ENCODE peak calls at places on chromosome 21, in eight cellular contexts. One of them, this sample, is unnamed.

GRCh38 chr21:27045281-27045985 is 78.5 kb upstream of the ADAMTS5 start:
- DNase-seq in neural progenitor cell: no peak
- DNase-seq in endothelial cell: no peak
- DNase-seq in GM20000: no peak
- DNase-seq in nephron progenitor cell: no peak
- DNase-seq in H9: no peak
- DNase-seq in IMR-90: no peak
- DNase-seq in breast epithelium: no peak
- DNase-seq in this sample: no peak

GRCh38 chr21:39022901-39023693 is 160.2 kb downstream of the PSMG1 start:
- DNase-seq in neural progenitor cell: no peak
- DNase-seq in endothelial cell: no peak
- DNase-seq in GM20000: no peak
- DNase-seq in nephron progenitor cell: peak
- DNase-seq in H9: no peak
- DNase-seq in IMR-90: peak
- DNase-seq in breast epithelium: no peak
- DNase-seq in this sample: no peak

GRCh38 chr21:15370576-15370975 is 305.8 kb upstream of the NRIP1 start:
- DNase-seq in neural progenitor cell: no peak
- DNase-seq in endothelial cell: no peak
- DNase-seq in GM20000: no peak
- DNase-seq in nephron progenitor cell: no peak
- DNase-seq in H9: no peak
- DNase-seq in IMR-90: no peak
- DNase-seq in breast epithelium: no peak
- DNase-seq in this sample: no peak

GRCh38 chr21:34282223-34282622 is 81.6 kb upstream of the KCNE2 start:
- DNase-seq in neural progenitor cell: no peak
- DNase-seq in endothelial cell: no peak
- DNase-seq in GM20000: no peak
- DNase-seq in nephron progenitor cell: no peak
- DNase-seq in H9: no peak
- DNase-seq in IMR-90: peak
- DNase-seq in breast epithelium: no peak
- DNase-seq in this sample: peak

GRCh38 chr21:35578831-35579470 is 481.4 kb downstream of the SETD4 start:
- DNase-seq in neural progenitor cell: no peak
- DNase-seq in endothelial cell: no peak
- DNase-seq in GM20000: no peak
- DNase-seq in nephron progenitor cell: no peak
- DNase-seq in H9: no peak
- DNase-seq in IMR-90: peak
- DNase-seq in breast epithelium: no peak
- DNase-seq in this sample: peak

GRCh38 chr21:38392722-38393121 is 105.6 kb downstream of the ERG start:
- DNase-seq in neural progenitor cell: no peak
- DNase-seq in endothelial cell: no peak
- DNase-seq in GM20000: no peak
- DNase-seq in nephron progenitor cell: no peak
- DNase-seq in H9: no peak
- DNase-seq in IMR-90: no peak
- DNase-seq in breast epithelium: no peak
- DNase-seq in this sample: no peak

GRCh38 chr21:36411301-36411700 is 26.1 kb downstream of the CHAF1B start:
- DNase-seq in neural progenitor cell: no peak
- DNase-seq in endothelial cell: no peak
- DNase-seq in GM20000: no peak
- DNase-seq in nephron progenitor cell: no peak
- DNase-seq in H9: no peak
- DNase-seq in IMR-90: no peak
- DNase-seq in breast epithelium: no peak
- DNase-seq in this sample: no peak

GRCh38 chr21:39080366-39080765 is 102.9 kb downstream of the PSMG1 start:
- DNase-seq in neural progenitor cell: no peak
- DNase-seq in endothelial cell: no peak
- DNase-seq in GM20000: no peak
- DNase-seq in nephron progenitor cell: no peak
- DNase-seq in H9: no peak
- DNase-seq in IMR-90: no peak
- DNase-seq in breast epithelium: no peak
- DNase-seq in this sample: no peak

GRCh38 chr21:21434944-21435343 is 436.7 kb downstream of the NCAM2 start:
- DNase-seq in neural progenitor cell: no peak
- DNase-seq in endothelial cell: no peak
- DNase-seq in GM20000: no peak
- DNase-seq in nephron progenitor cell: no peak
- DNase-seq in H9: no peak
- DNase-seq in IMR-90: no peak
- DNase-seq in breast epithelium: no peak
- DNase-seq in this sample: no peak
- TF ChIP-seq CTCF in neural progenitor cell: no peak
- TF ChIP-seq CTCF in endothelial cell: no peak
- TF ChIP-seq CTCF in GM20000: no peak
- TF ChIP-seq CTCF in nephron progenitor cell: no peak
- TF ChIP-seq CTCF in H9: no peak
- TF ChIP-seq CTCF in IMR-90: no peak
- TF ChIP-seq CTCF in breast epithelium: no peak
- TF ChIP-seq CTCF in this sample: no peak

GRCh38 chr21:21952566-21952965 is 954.4 kb downstream of the NCAM2 start:
- DNase-seq in neural progenitor cell: no peak
- DNase-seq in endothelial cell: no peak
- DNase-seq in GM20000: no peak
- DNase-seq in nephron progenitor cell: no peak
- DNase-seq in H9: no peak
- DNase-seq in IMR-90: no peak
- DNase-seq in breast epithelium: no peak
- DNase-seq in this sample: no peak
- TF ChIP-seq CTCF in neural progenitor cell: no peak
- TF ChIP-seq CTCF in endothelial cell: no peak
- TF ChIP-seq CTCF in GM20000: no peak
- TF ChIP-seq CTCF in nephron progenitor cell: no peak
- TF ChIP-seq CTCF in H9: no peak
- TF ChIP-seq CTCF in IMR-90: no peak
- TF ChIP-seq CTCF in breast epithelium: no peak
- TF ChIP-seq CTCF in this sample: no peak

DNA sequence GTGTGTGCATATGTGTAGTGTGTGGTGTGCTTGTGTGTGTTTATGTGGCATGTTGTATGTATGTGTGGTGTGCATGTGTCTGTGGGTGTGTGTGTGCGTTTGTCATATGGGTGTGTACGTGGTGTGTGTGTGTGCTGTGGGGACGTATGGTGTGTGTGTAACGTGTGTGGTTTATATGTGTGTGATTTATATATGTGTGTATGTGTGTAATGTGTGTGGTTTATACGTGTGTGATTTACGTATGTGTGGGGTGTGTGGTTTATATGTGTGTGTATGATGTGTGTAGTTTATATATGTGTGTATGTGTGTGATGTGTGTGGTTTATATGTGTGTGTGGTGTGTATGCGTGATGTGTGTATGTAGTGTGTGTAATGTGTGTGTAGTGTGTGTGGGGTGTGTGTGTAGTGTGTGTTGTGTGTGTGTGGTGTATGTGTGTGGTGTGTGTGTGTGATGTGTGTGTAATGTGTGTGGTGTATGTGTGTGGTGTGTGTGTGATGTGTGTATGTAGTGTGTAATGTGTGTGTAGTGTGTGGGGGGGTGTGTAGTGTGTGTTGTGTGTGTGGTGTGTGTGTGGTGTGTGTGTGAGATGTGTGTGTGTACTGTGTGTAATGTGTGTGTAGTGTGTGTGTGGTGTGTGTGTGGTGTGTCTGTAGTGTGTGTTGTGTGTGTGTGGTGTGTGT is 32.3 kb upstream of the ADARB1 start:
- DNase-seq in neural progenitor cell: no peak
- DNase-seq in endothelial cell: no peak
- DNase-seq in GM20000: no peak
- DNase-seq in nephron progenitor cell: no peak
- DNase-seq in H9: no peak
- DNase-seq in IMR-90: no peak
- DNase-seq in breast epithelium: no peak
- DNase-seq in this sample: no peak
- TF ChIP-seq CTCF in neural progenitor cell: no peak
- TF ChIP-seq CTCF in endothelial cell: no peak
- TF ChIP-seq CTCF in GM20000: no peak
- TF ChIP-seq CTCF in nephron progenitor cell: no peak
- TF ChIP-seq CTCF in H9: no peak
- TF ChIP-seq CTCF in IMR-90: no peak
- TF ChIP-seq CTCF in breast epithelium: no peak
- TF ChIP-seq CTCF in this sample: no peak

GRCh38 chr21:18153063-18153462 is 91.6 kb upstream of the CHODL start:
- DNase-seq in neural progenitor cell: no peak
- DNase-seq in endothelial cell: no peak
- DNase-seq in GM20000: no peak
- DNase-seq in nephron progenitor cell: no peak
- DNase-seq in H9: no peak
- DNase-seq in IMR-90: no peak
- DNase-seq in breast epithelium: no peak
- DNase-seq in this sample: no peak

GRCh38 chr21:18151046-18151445 is 93.6 kb upstream of the CHODL start:
- DNase-seq in neural progenitor cell: no peak
- DNase-seq in endothelial cell: no peak
- DNase-seq in GM20000: no peak
- DNase-seq in nephron progenitor cell: no peak
- DNase-seq in H9: no peak
- DNase-seq in IMR-90: no peak
- DNase-seq in breast epithelium: no peak
- DNase-seq in this sample: no peak

DNA sequence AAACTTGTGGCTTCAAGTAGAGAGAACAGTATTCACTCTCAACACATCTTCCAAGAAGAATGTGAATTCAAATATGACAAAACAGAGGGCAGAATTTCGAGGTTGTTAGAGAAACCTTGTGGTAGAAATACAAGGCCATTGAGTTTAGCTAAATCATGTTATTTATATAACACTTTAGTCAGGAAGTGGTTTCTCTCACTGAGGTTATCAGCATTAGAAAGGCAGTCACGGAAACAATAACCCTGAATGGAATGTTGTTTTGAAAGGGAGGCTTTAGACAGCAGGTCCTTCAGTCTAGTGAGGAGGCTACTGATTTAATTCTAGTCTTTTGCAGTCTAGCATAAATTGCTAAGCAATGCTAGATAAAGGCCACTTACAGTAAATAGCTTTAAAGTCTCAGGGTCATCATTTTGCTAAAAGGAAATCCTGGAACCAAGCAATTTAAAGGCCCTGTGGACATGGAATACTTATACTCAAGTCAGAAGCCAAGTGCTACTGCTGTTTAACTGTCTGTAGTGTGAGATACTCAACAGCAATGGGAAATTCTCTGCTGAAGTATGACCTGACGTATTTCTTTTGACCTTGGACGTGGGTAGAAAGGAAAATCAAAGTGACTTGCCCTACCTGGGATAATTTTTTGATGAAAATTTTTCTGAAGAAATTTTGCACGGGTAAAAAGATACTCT is 89.0 kb upstream of the CHODL start:
- DNase-seq in neural progenitor cell: peak
- DNase-seq in endothelial cell: no peak
- DNase-seq in GM20000: no peak
- DNase-seq in nephron progenitor cell: no peak
- DNase-seq in H9: no peak
- DNase-seq in IMR-90: no peak
- DNase-seq in breast epithelium: no peak
- DNase-seq in this sample: no peak
- TF ChIP-seq CTCF in neural progenitor cell: no peak
- TF ChIP-seq CTCF in endothelial cell: no peak
- TF ChIP-seq CTCF in GM20000: no peak
- TF ChIP-seq CTCF in nephron progenitor cell: no peak
- TF ChIP-seq CTCF in H9: no peak
- TF ChIP-seq CTCF in IMR-90: no peak
- TF ChIP-seq CTCF in breast epithelium: no peak
- TF ChIP-seq CTCF in this sample: no peak

DNA sequence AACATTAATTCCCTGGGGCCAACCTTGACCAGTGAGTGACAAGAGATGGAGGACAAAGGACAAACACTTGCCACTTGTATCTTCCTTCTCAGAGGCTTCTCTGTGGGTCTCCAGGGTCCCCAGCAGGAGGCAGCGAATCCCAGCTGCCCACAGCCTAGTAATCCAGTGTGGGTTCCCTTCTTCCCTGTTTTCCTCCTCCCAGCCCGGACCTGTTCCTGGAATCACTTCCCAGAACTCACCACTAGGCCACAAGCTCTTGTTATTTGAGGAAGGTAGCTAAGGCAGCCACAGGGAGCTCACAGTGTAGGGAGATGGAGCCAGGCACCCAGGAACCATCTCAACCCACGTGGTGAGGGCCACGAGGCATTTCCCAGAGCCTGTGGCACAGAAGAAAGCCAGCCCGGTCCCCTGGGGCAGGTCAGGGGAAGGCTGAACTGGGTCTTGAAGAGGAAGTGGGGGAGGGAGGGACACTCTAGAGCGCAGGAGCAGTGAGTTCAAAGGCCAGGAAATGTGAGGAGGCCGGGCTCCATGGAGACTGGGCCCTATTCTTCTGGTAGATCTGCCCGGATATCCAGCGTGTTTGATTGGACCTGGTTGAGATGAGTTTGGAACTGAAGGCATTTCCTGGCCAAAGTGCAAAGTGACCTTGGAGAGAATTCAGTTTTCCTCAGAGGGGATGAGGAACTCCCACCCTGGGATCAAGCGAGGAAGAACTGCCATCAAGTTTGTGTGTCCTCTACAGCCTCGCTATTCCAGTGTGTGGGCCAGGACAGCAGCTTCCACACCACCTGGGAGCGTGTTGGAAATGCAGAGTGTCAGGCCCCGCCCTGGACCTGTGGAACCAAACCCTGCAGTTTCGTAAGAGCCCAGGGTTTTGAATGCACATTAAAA is 20.3 kb upstream of the C2CD2 start:
- DNase-seq in neural progenitor cell: no peak
- DNase-seq in endothelial cell: no peak
- DNase-seq in GM20000: peak
- DNase-seq in nephron progenitor cell: no peak
- DNase-seq in H9: no peak
- DNase-seq in IMR-90: peak
- DNase-seq in breast epithelium: no peak
- DNase-seq in this sample: no peak
- TF ChIP-seq CTCF in neural progenitor cell: no peak
- TF ChIP-seq CTCF in endothelial cell: peak
- TF ChIP-seq CTCF in GM20000: no peak
- TF ChIP-seq CTCF in nephron progenitor cell: no peak
- TF ChIP-seq CTCF in H9: peak
- TF ChIP-seq CTCF in IMR-90: peak
- TF ChIP-seq CTCF in breast epithelium: no peak
- TF ChIP-seq CTCF in this sample: peak

This sample was measured in mammary epithelial cell.